ENCODE peak calls at places on chromosomes 7 and 10, in four cellular contexts. W is left lung, J is WERI-Rb-1, Q is astrocyte. Z is an unnamed sample.

GRCh38 chr10:11824825-11825224 is 1.7 kb downstream of the PROSER2 start:
- DNase-seq in W (no peak), J (no peak), Q (no peak), Z (no peak)

GRCh38 chr7:105473163-105473562 is 48.9 kb downstream of the PUS7 start:
- DNase-seq in W (no peak), J (no peak), Q (peak; percentile 71), Z (peak; percentile 86)

GRCh38 chr10:123583639-123584418 is 82.3 kb upstream of the GPR26 start:
- DNase-seq in W (peak; percentile 89), J (peak; percentile 61), Q (peak; percentile 37), Z (peak; percentile 97)

GRCh38 chr7:145692237-145692950 is 424.2 kb upstream of the CNTNAP2 start:
- DNase-seq in W (no peak), J (no peak), Q (no peak), Z (no peak)

GRCh38 chr10:74544106-74544505 is 282.3 kb upstream of the KAT6B start:
- DNase-seq in W (no peak), J (no peak), Q (peak; percentile 14), Z (peak; percentile 34)

GRCh38 chr7:6375346-6376101 is 72.2 kb downstream of the DAGLB start:
- DNase-seq in W (no peak), J (no peak), Q (peak; percentile 36), Z (peak; percentile 66)

GRCh38 chr7:28316489-28316888 is 95.8 kb upstream of the CREB5 start:
- DNase-seq in W (no peak), J (no peak), Q (peak; percentile 61), Z (peak; percentile 72)

GRCh38 chr7:92709150-92709549 is 119.0 kb upstream of the FAM133B start:
- DNase-seq in W (no peak), J (no peak), Q (no peak), Z (no peak)

GRCh38 chr7:99848420-99849216 is 20.8 kb downstream of the CYP3A43 start:
- DNase-seq in W (no peak), J (no peak), Q (no peak), Z (no peak)

GRCh38 chr7:142873281-142873784 is 12.2 kb downstream of the TRPV6 start:
- DNase-seq in W (no peak), J (peak; percentile 61), Q (no peak), Z (peak; percentile 29)

GRCh38 chr7:90838799-90839198 is 242.7 kb downstream of the CDK14 start:
- DNase-seq in W (no peak), J (no peak), Q (no peak), Z (no peak)

GRCh38 chr7:39526676-39527075 is 39.5 kb upstream of the YAE1 start:
- DNase-seq in W (no peak), J (no peak), Q (no peak), Z (no peak)
- H3K27me3 ChIP-seq in W (no peaks in the 10 kb centered on the region), J (no peaks in the 10 kb centered on the region), Q (peaks cover 4% of the 10 kb centered on the region), Z (peaks cover 10% of the 10 kb centered on the region)

GRCh38 chr10:102535481-102536147 is 31.8 kb downstream of the SUFU start:
- DNase-seq in W (no peak), J (no peak), Q (no peak), Z (no peak)

GRCh38 chr10:102540023-102540422 is 36.3 kb downstream of the SUFU start:
- DNase-seq in W (no peak), J (no peak), Q (no peak), Z (no peak)

GRCh38 chr10:102537367-102537766 is 33.6 kb downstream of the SUFU start:
- DNase-seq in W (no peak), J (no peak), Q (no peak), Z (no peak)

GRCh38 chr10:102538811-102539210 is 35.0 kb downstream of the SUFU start:
- DNase-seq in W (no peak), J (no peak), Q (no peak), Z (no peak)

DNA sequence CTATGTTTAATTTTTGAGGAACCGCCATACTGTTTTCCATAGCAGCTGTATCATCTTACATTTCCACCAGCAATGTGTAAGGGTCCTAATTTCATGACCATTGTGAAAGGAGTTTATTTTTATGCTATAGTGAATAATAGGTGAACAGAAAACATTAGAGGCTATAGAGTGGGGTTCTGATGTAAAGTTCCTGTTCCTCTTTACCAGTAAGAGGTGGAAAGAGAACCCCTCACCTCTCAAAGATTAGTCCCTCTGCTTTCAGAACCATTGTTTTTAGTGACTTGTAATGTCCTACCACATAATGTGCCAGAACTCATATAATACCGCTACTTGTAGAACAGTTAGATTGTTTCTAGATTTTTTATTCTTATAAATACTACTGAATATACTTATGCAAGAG is 34.2 kb downstream of the SUFU start:
- DNase-seq in W (no peak), J (no peak), Q (no peak), Z (no peak)
- H3K4me3 ChIP-seq in W (no peak overlapping the region), J (no peak overlapping the region), Q (no peak overlapping the region), Z (no peak overlapping the region)

GRCh38 chr7:130598056-130598455 is 70.5 kb downstream of the COPG2 start:
- DNase-seq in W (no peak), J (no peak), Q (no peak), Z (no peak)
- H3K27me3 ChIP-seq in W (no peaks in the 10 kb centered on the region), J (no peaks in the 10 kb centered on the region), Q (no peaks in the 10 kb centered on the region), Z (no peaks in the 10 kb centered on the region)

DNA sequence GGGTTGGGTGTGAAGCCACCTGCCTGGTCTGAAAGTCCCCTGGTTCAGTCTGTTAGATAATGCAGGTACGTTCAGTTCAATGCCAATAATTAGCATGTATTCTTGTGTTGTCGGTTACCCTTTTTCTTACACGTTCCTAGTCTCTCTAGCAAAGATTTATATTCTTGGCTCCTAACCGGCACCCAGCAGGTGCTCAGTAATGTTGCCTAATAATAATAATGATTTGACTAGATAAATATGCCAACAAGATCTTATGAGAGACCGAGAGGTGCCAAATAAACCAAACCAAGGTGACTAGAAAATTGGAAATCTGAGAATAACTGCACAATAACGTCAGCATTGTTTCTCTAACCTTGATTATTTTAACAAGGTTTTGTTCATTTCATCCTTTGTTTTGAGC is 1.1 kb upstream of the SMIM30 start:
- DNase-seq in W (no peak), J (no peak), Q (no peak), Z (no peak)
- H3K4me3 ChIP-seq in W (no peak overlapping the region), J (no peak overlapping the region), Q (no peak overlapping the region), Z (no peak overlapping the region)

GRCh38 chr10:130511801-130512200 is 375.6 kb downstream of the GLRX3 start:
- DNase-seq in W (no peak), J (no peak), Q (no peak), Z (no peak)

GRCh38 chr10:130516141-130516540 is 379.9 kb downstream of the GLRX3 start:
- DNase-seq in W (no peak), J (no peak), Q (no peak), Z (no peak)

GRCh38 chr10:130512936-130513335 is 376.7 kb downstream of the GLRX3 start:
- DNase-seq in W (no peak), J (no peak), Q (no peak), Z (no peak)

GRCh38 chr10:130515670-130516069 is 379.5 kb downstream of the GLRX3 start:
- DNase-seq in W (no peak), J (no peak), Q (no peak), Z (no peak)

DNA sequence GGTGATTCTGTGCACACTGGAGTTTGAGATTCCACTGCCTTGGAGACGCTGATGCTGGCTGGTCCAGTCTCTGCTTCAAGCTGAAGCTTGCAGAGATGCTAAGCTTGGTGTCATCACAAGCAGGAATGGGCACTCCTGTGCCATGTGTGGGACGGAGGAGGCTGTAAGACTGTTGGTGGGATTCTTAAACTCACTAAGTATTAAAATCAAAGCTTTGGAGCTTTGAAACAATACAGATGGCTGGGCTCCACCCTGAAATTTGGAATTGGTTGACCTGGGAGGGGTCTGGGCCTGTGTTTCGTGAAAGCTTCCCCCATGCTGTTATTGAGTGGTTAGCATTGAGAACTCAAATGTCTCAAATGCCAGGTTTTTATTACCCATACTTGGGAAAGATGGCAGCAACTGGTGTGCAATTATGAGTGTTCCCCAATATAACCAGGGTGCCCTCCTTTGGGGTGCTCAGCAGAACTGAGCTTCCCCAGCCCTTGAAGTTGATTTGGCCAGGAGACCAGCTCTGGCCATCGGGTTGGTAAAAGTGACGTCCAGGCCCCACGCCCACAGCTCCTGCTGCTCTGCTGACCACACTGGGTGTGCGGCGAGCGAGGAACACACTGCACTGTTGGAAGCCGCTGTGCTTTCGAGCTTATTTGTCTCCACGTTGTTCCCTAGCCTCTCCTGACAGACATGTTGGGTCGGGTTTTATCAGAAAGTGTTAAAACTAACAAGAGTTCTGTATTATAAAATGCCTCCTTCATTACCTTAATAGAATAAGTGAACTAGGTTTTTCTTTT is 377.7 kb downstream of the GLRX3 start:
- DNase-seq in W (peak; percentile 58), J (no peak), Q (no peak), Z (no peak)
- H3K27me3 ChIP-seq in W (peaks cover 26% of the 10 kb centered on the region), J (no peaks in the 10 kb centered on the region), Q (no peaks in the 10 kb centered on the region), Z (no peaks in the 10 kb centered on the region)

GRCh38 chr10:130968511-130968910 is 343.0 kb downstream of the TCERG1L start:
- DNase-seq in W (no peak), J (no peak), Q (no peak), Z (no peak)
- H3K4me3 ChIP-seq in W (no peak overlapping the region), J (no peak overlapping the region), Q (no peak overlapping the region), Z (no peak overlapping the region)

DNA sequence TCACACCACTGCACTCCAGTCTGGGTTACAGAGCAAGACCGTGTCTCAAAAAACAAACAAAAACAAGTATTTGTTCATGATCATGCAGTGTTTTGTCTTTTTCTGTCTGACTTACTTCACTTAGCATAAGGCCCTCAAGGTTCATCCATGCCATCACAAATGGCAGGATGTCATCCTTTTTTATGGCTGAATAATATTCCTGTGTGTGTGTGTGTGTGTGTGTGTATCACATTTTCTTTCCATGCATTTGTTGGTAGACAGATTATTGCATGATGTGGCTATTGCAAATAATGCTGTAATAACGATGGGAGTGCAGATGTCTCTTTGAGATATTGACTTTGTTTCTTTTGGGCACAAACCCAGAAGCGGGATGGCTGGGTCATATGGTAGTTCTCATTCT is 14.3 kb upstream of the MNX1 start:
- DNase-seq in W (no peak), J (no peak), Q (no peak), Z (no peak)
- H3K27me3 ChIP-seq in W (peaks cover 100% of the 10 kb centered on the region), J (no peaks in the 10 kb centered on the region), Q (peaks cover 72% of the 10 kb centered on the region), Z (peaks cover 87% of the 10 kb centered on the region)

Z was measured in adipocyte.